ENCODE peak calls at places on chromosome 21, in seven cellular contexts. One of them, this sample, is unnamed.

GRCh38 chr21:14773777-14774345 is 227.7 kb upstream of the SAMSN1 start:
- DNase-seq in AG09309: no peak
- DNase-seq in substantia nigra: peak
- DNase-seq in germinal center: peak
- DNase-seq in HuH-7: peak
- DNase-seq in HL-60: peak
- DNase-seq in activated CD4-positive, alpha-beta T cell treated with anti-CD3 and anti-CD28 coated beads, Interleukin-2, amount 50 U/mL, for 4 hours: peak
- DNase-seq in this sample: peak

GRCh38 chr21:45262616-45263015 is 25.1 kb downstream of the POFUT2 start:
- DNase-seq in AG09309: no peak
- DNase-seq in substantia nigra: no peak
- DNase-seq in germinal center: no peak
- DNase-seq in HuH-7: no peak
- DNase-seq in HL-60: no peak
- DNase-seq in activated CD4-positive, alpha-beta T cell treated with anti-CD3 and anti-CD28 coated beads, Interleukin-2, amount 50 U/mL, for 4 hours: no peak
- DNase-seq in this sample: peak

GRCh38 chr21:29939859-29940245 is at the start of gene GRIK1:
- DNase-seq in AG09309: no peak
- DNase-seq in substantia nigra: no peak
- DNase-seq in germinal center: no peak
- DNase-seq in HuH-7: no peak
- DNase-seq in HL-60: no peak
- DNase-seq in activated CD4-positive, alpha-beta T cell treated with anti-CD3 and anti-CD28 coated beads, Interleukin-2, amount 50 U/mL, for 4 hours: no peak
- DNase-seq in this sample: no peak

GRCh38 chr21:45072963-45073300 is 1.4 kb upstream of the ADARB1 start:
- DNase-seq in AG09309: no peak
- DNase-seq in substantia nigra: no peak
- DNase-seq in germinal center: no peak
- DNase-seq in HuH-7: no peak
- DNase-seq in HL-60: no peak
- DNase-seq in activated CD4-positive, alpha-beta T cell treated with anti-CD3 and anti-CD28 coated beads, Interleukin-2, amount 50 U/mL, for 4 hours: no peak
- DNase-seq in this sample: no peak

GRCh38 chr21:43188712-43189151 is 19.9 kb downstream of the CRYAA start:
- DNase-seq in AG09309: no peak
- DNase-seq in substantia nigra: peak
- DNase-seq in germinal center: peak
- DNase-seq in HuH-7: no peak
- DNase-seq in HL-60: no peak
- DNase-seq in activated CD4-positive, alpha-beta T cell treated with anti-CD3 and anti-CD28 coated beads, Interleukin-2, amount 50 U/mL, for 4 hours: no peak
- DNase-seq in this sample: no peak

GRCh38 chr21:21921410-21922232 is 923.4 kb downstream of the NCAM2 start:
- DNase-seq in AG09309: no peak
- DNase-seq in substantia nigra: no peak
- DNase-seq in germinal center: no peak
- DNase-seq in HuH-7: peak
- DNase-seq in HL-60: no peak
- DNase-seq in activated CD4-positive, alpha-beta T cell treated with anti-CD3 and anti-CD28 coated beads, Interleukin-2, amount 50 U/mL, for 4 hours: no peak
- DNase-seq in this sample: peak

GRCh38 chr21:42013338-42013737 is 3.2 kb upstream of the ZBTB21 start:
- DNase-seq in AG09309: no peak
- DNase-seq in substantia nigra: no peak
- DNase-seq in germinal center: no peak
- DNase-seq in HuH-7: no peak
- DNase-seq in HL-60: no peak
- DNase-seq in activated CD4-positive, alpha-beta T cell treated with anti-CD3 and anti-CD28 coated beads, Interleukin-2, amount 50 U/mL, for 4 hours: no peak
- DNase-seq in this sample: no peak

GRCh38 chr21:30831194-30831765 is 1.7 kb upstream of the KRTAP7-1 start:
- DNase-seq in AG09309: no peak
- DNase-seq in substantia nigra: no peak
- DNase-seq in germinal center: peak
- DNase-seq in HuH-7: no peak
- DNase-seq in HL-60: peak
- DNase-seq in activated CD4-positive, alpha-beta T cell treated with anti-CD3 and anti-CD28 coated beads, Interleukin-2, amount 50 U/mL, for 4 hours: peak
- DNase-seq in this sample: no peak

GRCh38 chr21:42092805-42093590 is 21.9 kb downstream of the UMODL1 start:
- DNase-seq in AG09309: no peak
- DNase-seq in substantia nigra: no peak
- DNase-seq in germinal center: no peak
- DNase-seq in HuH-7: no peak
- DNase-seq in HL-60: no peak
- DNase-seq in activated CD4-positive, alpha-beta T cell treated with anti-CD3 and anti-CD28 coated beads, Interleukin-2, amount 50 U/mL, for 4 hours: no peak
- DNase-seq in this sample: no peak

GRCh38 chr21:36627242-36627641 is 71.7 kb upstream of the SIM2 start:
- DNase-seq in AG09309: peak
- DNase-seq in substantia nigra: no peak
- DNase-seq in germinal center: no peak
- DNase-seq in HuH-7: no peak
- DNase-seq in HL-60: no peak
- DNase-seq in activated CD4-positive, alpha-beta T cell treated with anti-CD3 and anti-CD28 coated beads, Interleukin-2, amount 50 U/mL, for 4 hours: no peak
- DNase-seq in this sample: no peak

GRCh38 chr21:42118901-42119300 is 47.8 kb downstream of the UMODL1 start:
- DNase-seq in AG09309: no peak
- DNase-seq in substantia nigra: no peak
- DNase-seq in germinal center: peak
- DNase-seq in HuH-7: no peak
- DNase-seq in HL-60: peak
- DNase-seq in activated CD4-positive, alpha-beta T cell treated with anti-CD3 and anti-CD28 coated beads, Interleukin-2, amount 50 U/mL, for 4 hours: no peak
- DNase-seq in this sample: no peak

GRCh38 chr21:25878334-25878733 is 143.6 kb downstream of the GABPA start:
- DNase-seq in AG09309: no peak
- DNase-seq in substantia nigra: no peak
- DNase-seq in germinal center: no peak
- DNase-seq in HuH-7: no peak
- DNase-seq in HL-60: no peak
- DNase-seq in activated CD4-positive, alpha-beta T cell treated with anti-CD3 and anti-CD28 coated beads, Interleukin-2, amount 50 U/mL, for 4 hours: no peak
- DNase-seq in this sample: peak

GRCh38 chr21:14741237-14741636 is 195.1 kb upstream of the SAMSN1 start:
- DNase-seq in AG09309: no peak
- DNase-seq in substantia nigra: no peak
- DNase-seq in germinal center: no peak
- DNase-seq in HuH-7: no peak
- DNase-seq in HL-60: no peak
- DNase-seq in activated CD4-positive, alpha-beta T cell treated with anti-CD3 and anti-CD28 coated beads, Interleukin-2, amount 50 U/mL, for 4 hours: no peak
- DNase-seq in this sample: no peak

GRCh38 chr21:41641821-41642368 is 125.0 kb downstream of the RIPK4 start:
- DNase-seq in AG09309: peak
- DNase-seq in substantia nigra: no peak
- DNase-seq in germinal center: no peak
- DNase-seq in HuH-7: peak
- DNase-seq in HL-60: no peak
- DNase-seq in activated CD4-positive, alpha-beta T cell treated with anti-CD3 and anti-CD28 coated beads, Interleukin-2, amount 50 U/mL, for 4 hours: no peak
- DNase-seq in this sample: peak

GRCh38 chr21:26007911-26008579 is 162.5 kb downstream of the APP start:
- DNase-seq in AG09309: peak
- DNase-seq in substantia nigra: no peak
- DNase-seq in germinal center: no peak
- DNase-seq in HuH-7: no peak
- DNase-seq in HL-60: no peak
- DNase-seq in activated CD4-positive, alpha-beta T cell treated with anti-CD3 and anti-CD28 coated beads, Interleukin-2, amount 50 U/mL, for 4 hours: no peak
- DNase-seq in this sample: peak

GRCh38 chr21:42153746-42154145 is 65.2 kb upstream of the ABCG1 start:
- DNase-seq in AG09309: no peak
- DNase-seq in substantia nigra: no peak
- DNase-seq in germinal center: no peak
- DNase-seq in HuH-7: no peak
- DNase-seq in HL-60: no peak
- DNase-seq in activated CD4-positive, alpha-beta T cell treated with anti-CD3 and anti-CD28 coated beads, Interleukin-2, amount 50 U/mL, for 4 hours: no peak
- DNase-seq in this sample: no peak

GRCh38 chr21:36706951-36707762 is 8.2 kb downstream of the SIM2 start:
- DNase-seq in AG09309: no peak
- DNase-seq in substantia nigra: peak
- DNase-seq in germinal center: no peak
- DNase-seq in HuH-7: no peak
- DNase-seq in HL-60: no peak
- DNase-seq in activated CD4-positive, alpha-beta T cell treated with anti-CD3 and anti-CD28 coated beads, Interleukin-2, amount 50 U/mL, for 4 hours: no peak
- DNase-seq in this sample: no peak

GRCh38 chr21:14452031-14452778 is 69.3 kb upstream of the HSPA13 start:
- DNase-seq in AG09309: no peak
- DNase-seq in substantia nigra: no peak
- DNase-seq in germinal center: no peak
- DNase-seq in HuH-7: no peak
- DNase-seq in HL-60: no peak
- DNase-seq in activated CD4-positive, alpha-beta T cell treated with anti-CD3 and anti-CD28 coated beads, Interleukin-2, amount 50 U/mL, for 4 hours: no peak
- DNase-seq in this sample: peak

GRCh38 chr21:24897883-24898282 is 709.4 kb downstream of the MRPL39 start:
- DNase-seq in AG09309: no peak
- DNase-seq in substantia nigra: no peak
- DNase-seq in germinal center: no peak
- DNase-seq in HuH-7: no peak
- DNase-seq in HL-60: no peak
- DNase-seq in activated CD4-positive, alpha-beta T cell treated with anti-CD3 and anti-CD28 coated beads, Interleukin-2, amount 50 U/mL, for 4 hours: no peak
- DNase-seq in this sample: no peak

GRCh38 chr21:25572895-25573310 is 34.4 kb downstream of the MRPL39 start:
- DNase-seq in AG09309: no peak
- DNase-seq in substantia nigra: no peak
- DNase-seq in germinal center: peak
- DNase-seq in HuH-7: no peak
- DNase-seq in HL-60: no peak
- DNase-seq in activated CD4-positive, alpha-beta T cell treated with anti-CD3 and anti-CD28 coated beads, Interleukin-2, amount 50 U/mL, for 4 hours: no peak
- DNase-seq in this sample: no peak

GRCh38 chr21:46046471-46046870 is 51.4 kb upstream of the COL6A2 start:
- DNase-seq in AG09309: no peak
- DNase-seq in substantia nigra: no peak
- DNase-seq in germinal center: no peak
- DNase-seq in HuH-7: no peak
- DNase-seq in HL-60: no peak
- DNase-seq in activated CD4-positive, alpha-beta T cell treated with anti-CD3 and anti-CD28 coated beads, Interleukin-2, amount 50 U/mL, for 4 hours: no peak
- DNase-seq in this sample: no peak

GRCh38 chr21:34274001-34274400 is 89.8 kb upstream of the KCNE2 start:
- DNase-seq in AG09309: no peak
- DNase-seq in substantia nigra: no peak
- DNase-seq in germinal center: no peak
- DNase-seq in HuH-7: no peak
- DNase-seq in HL-60: no peak
- DNase-seq in activated CD4-positive, alpha-beta T cell treated with anti-CD3 and anti-CD28 coated beads, Interleukin-2, amount 50 U/mL, for 4 hours: no peak
- DNase-seq in this sample: peak

GRCh38 chr21:17929514-17929913 is 110.4 kb upstream of the C21orf91 start:
- DNase-seq in AG09309: no peak
- DNase-seq in substantia nigra: no peak
- DNase-seq in germinal center: no peak
- DNase-seq in HuH-7: no peak
- DNase-seq in HL-60: no peak
- DNase-seq in activated CD4-positive, alpha-beta T cell treated with anti-CD3 and anti-CD28 coated beads, Interleukin-2, amount 50 U/mL, for 4 hours: no peak
- DNase-seq in this sample: no peak

GRCh38 chr21:43937051-43937832 is 72.2 kb downstream of the AGPAT3 start:
- DNase-seq in AG09309: no peak
- DNase-seq in substantia nigra: no peak
- DNase-seq in germinal center: no peak
- DNase-seq in HuH-7: no peak
- DNase-seq in HL-60: no peak
- DNase-seq in activated CD4-positive, alpha-beta T cell treated with anti-CD3 and anti-CD28 coated beads, Interleukin-2, amount 50 U/mL, for 4 hours: no peak
- DNase-seq in this sample: no peak

GRCh38 chr21:45309069-45309521 is 21.4 kb upstream of the POFUT2 start:
- DNase-seq in AG09309: no peak
- DNase-seq in substantia nigra: peak
- DNase-seq in germinal center: no peak
- DNase-seq in HuH-7: peak
- DNase-seq in HL-60: peak
- DNase-seq in activated CD4-positive, alpha-beta T cell treated with anti-CD3 and anti-CD28 coated beads, Interleukin-2, amount 50 U/mL, for 4 hours: peak
- DNase-seq in this sample: peak

GRCh38 chr21:26127918-26128317 is 42.7 kb downstream of the APP start:
- DNase-seq in AG09309: no peak
- DNase-seq in substantia nigra: no peak
- DNase-seq in germinal center: no peak
- DNase-seq in HuH-7: no peak
- DNase-seq in HL-60: no peak
- DNase-seq in activated CD4-positive, alpha-beta T cell treated with anti-CD3 and anti-CD28 coated beads, Interleukin-2, amount 50 U/mL, for 4 hours: no peak
- DNase-seq in this sample: peak

GRCh38 chr21:43340491-43341348 is 86.2 kb downstream of the SIK1 start:
- DNase-seq in AG09309: peak
- DNase-seq in substantia nigra: no peak
- DNase-seq in germinal center: no peak
- DNase-seq in HuH-7: no peak
- DNase-seq in HL-60: no peak
- DNase-seq in activated CD4-positive, alpha-beta T cell treated with anti-CD3 and anti-CD28 coated beads, Interleukin-2, amount 50 U/mL, for 4 hours: no peak
- DNase-seq in this sample: peak

GRCh38 chr21:33682992-33683627 is 40.8 kb downstream of the ITSN1 start:
- DNase-seq in AG09309: peak
- DNase-seq in substantia nigra: no peak
- DNase-seq in germinal center: no peak
- DNase-seq in HuH-7: no peak
- DNase-seq in HL-60: no peak
- DNase-seq in activated CD4-positive, alpha-beta T cell treated with anti-CD3 and anti-CD28 coated beads, Interleukin-2, amount 50 U/mL, for 4 hours: no peak
- DNase-seq in this sample: peak

GRCh38 chr21:41283211-41283818 is 33.3 kb upstream of the FAM3B start:
- DNase-seq in AG09309: peak
- DNase-seq in substantia nigra: peak
- DNase-seq in germinal center: peak
- DNase-seq in HuH-7: peak
- DNase-seq in HL-60: peak
- DNase-seq in activated CD4-positive, alpha-beta T cell treated with anti-CD3 and anti-CD28 coated beads, Interleukin-2, amount 50 U/mL, for 4 hours: peak
- DNase-seq in this sample: peak

GRCh38 chr21:34242973-34243372 is 120.8 kb upstream of the KCNE2 start:
- DNase-seq in AG09309: no peak
- DNase-seq in substantia nigra: no peak
- DNase-seq in germinal center: no peak
- DNase-seq in HuH-7: no peak
- DNase-seq in HL-60: no peak
- DNase-seq in activated CD4-positive, alpha-beta T cell treated with anti-CD3 and anti-CD28 coated beads, Interleukin-2, amount 50 U/mL, for 4 hours: no peak
- DNase-seq in this sample: no peak

GRCh38 chr21:28089599-28090421 is 902.9 kb downstream of the LTN1 start:
- DNase-seq in AG09309: no peak
- DNase-seq in substantia nigra: no peak
- DNase-seq in germinal center: no peak
- DNase-seq in HuH-7: no peak
- DNase-seq in HL-60: no peak
- DNase-seq in activated CD4-positive, alpha-beta T cell treated with anti-CD3 and anti-CD28 coated beads, Interleukin-2, amount 50 U/mL, for 4 hours: no peak
- DNase-seq in this sample: no peak